ENCODE peak calls at places on chromosomes 2 and 18, in nine cellular contexts. C, Z, U, E, Y, J, O, N and T are unnamed samples.

GRCh38 chr2:105857076-105857740 is 112.5 kb downstream of the NCK2 start:
- DNase-seq in Z (no peak), O (no peak), J (no peak), E (no peak), N (no peak), C (no peak), U (no peak), Y (no peak), T (no peak)

GRCh38 chr18:4455113-4455811 is at the start of gene DLGAP1:
- DNase-seq in C (peak), N (no peak), O (peak), Z (no peak), Y (peak), J (no peak), E (no peak), U (peak), T (peak)

GRCh38 chr2:23418490-23418911 is 33.5 kb downstream of the KLHL29 start:
- DNase-seq in C (no peak), Y (peak), J (peak), O (no peak), U (no peak), N (peak), Z (no peak), E (no peak), T (no peak)

GRCh38 chr2:19885791-19886190 is 16.0 kb downstream of the TTC32 start:
- DNase-seq in U (no peak), O (no peak), Y (no peak), J (no peak), E (peak), C (no peak), Z (no peak), N (no peak), T (no peak)

GRCh38 chr18:35407871-35408481 is 30.8 kb upstream of the ZNF396 start:
- DNase-seq in Z (no peak), Y (no peak), J (peak), E (no peak), N (peak), U (peak), O (peak), C (peak), T (no peak)

GRCh38 chr2:78992451-78992806 is 33.1 kb upstream of the REG3G start:
- DNase-seq in N (no peak), U (peak), C (peak), Y (no peak), J (no peak), E (peak), Z (no peak), O (no peak), T (no peak)

GRCh38 chr2:111704246-111704645 is 179.7 kb downstream of the ANAPC1 start:
- DNase-seq in Z (no peak), O (no peak), E (no peak), U (no peak), Y (no peak), C (no peak), J (peak), N (no peak), T (no peak)

GRCh38 chr18:13501896-13502295 is 224.5 kb downstream of the FAM210A start:
- DNase-seq in C (no peak), J (no peak), Y (no peak), O (no peak), Z (no peak), E (no peak), U (no peak), N (no peak), T (peak)

GRCh38 chr2:180006236-180006635 is 861 bp downstream of the CWC22 start:
- DNase-seq in U (no peak), Y (no peak), Z (no peak), E (no peak), C (no peak), J (no peak), O (no peak), N (no peak), T (no peak)

GRCh38 chr2:943821-944220 is 6.8 kb upstream of the SNTG2 start:
- DNase-seq in N (no peak), C (no peak), E (peak), U (no peak), J (no peak), Y (no peak), Z (no peak), O (no peak), T (no peak)

GRCh38 chr2:943461-943797 is 7.2 kb upstream of the SNTG2 start:
- DNase-seq in E (peak), O (no peak), Z (no peak), Y (no peak), U (no peak), J (no peak), N (no peak), C (no peak), T (no peak)

GRCh38 chr2:941811-942360 is 8.8 kb upstream of the SNTG2 start:
- DNase-seq in E (peak), J (no peak), O (no peak), U (no peak), Z (no peak), N (no peak), Y (no peak), C (no peak), T (no peak)

GRCh38 chr2:944693-945092 is 6.0 kb upstream of the SNTG2 start:
- DNase-seq in O (no peak), U (no peak), C (no peak), Y (no peak), E (no peak), Z (no peak), N (no peak), J (no peak), T (no peak)

DNA sequence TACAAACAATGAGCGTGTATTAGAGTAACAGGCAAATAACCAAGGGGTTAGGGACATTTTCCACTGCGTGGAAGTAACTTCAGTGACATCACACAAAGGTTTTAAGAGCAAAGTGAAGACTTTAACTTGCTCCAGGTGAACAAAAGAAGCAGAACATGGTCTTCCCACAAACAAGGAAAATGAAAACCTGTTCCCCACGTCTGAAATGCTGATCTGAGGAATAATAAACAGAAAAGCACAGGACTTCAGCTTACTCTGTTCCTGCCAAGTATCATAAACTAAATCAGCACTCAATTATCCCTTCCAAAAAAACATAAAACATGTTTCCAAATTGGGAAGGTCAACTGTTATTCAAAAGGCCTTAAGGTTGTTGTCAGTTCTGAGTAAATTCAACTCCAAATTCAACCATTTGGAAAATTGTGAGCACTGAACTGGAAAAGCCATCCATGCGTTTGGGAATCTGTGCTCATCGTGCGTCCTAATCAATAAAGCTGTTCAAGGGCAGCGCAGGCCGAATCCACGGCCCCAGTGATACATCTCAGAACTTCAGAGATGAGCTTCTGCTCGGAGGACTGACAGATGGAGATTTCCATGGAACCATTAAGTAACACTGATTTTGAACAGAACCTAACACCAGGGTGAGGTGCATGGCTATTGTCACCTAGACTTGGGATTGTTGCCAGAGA is 7.7 kb upstream of the SNTG2 start:
- DNase-seq in Z (no peak), N (no peak), C (no peak), O (no peak), U (no peak), Y (no peak), E (no peak), J (no peak), T (no peak)
- TF ChIP-seq POLR2A in Z (no peak), N (no peak), C (no peak), O (no peak), U (no peak), Y (no peak), E (no peak), J (no peak), T (no peak)

DNA sequence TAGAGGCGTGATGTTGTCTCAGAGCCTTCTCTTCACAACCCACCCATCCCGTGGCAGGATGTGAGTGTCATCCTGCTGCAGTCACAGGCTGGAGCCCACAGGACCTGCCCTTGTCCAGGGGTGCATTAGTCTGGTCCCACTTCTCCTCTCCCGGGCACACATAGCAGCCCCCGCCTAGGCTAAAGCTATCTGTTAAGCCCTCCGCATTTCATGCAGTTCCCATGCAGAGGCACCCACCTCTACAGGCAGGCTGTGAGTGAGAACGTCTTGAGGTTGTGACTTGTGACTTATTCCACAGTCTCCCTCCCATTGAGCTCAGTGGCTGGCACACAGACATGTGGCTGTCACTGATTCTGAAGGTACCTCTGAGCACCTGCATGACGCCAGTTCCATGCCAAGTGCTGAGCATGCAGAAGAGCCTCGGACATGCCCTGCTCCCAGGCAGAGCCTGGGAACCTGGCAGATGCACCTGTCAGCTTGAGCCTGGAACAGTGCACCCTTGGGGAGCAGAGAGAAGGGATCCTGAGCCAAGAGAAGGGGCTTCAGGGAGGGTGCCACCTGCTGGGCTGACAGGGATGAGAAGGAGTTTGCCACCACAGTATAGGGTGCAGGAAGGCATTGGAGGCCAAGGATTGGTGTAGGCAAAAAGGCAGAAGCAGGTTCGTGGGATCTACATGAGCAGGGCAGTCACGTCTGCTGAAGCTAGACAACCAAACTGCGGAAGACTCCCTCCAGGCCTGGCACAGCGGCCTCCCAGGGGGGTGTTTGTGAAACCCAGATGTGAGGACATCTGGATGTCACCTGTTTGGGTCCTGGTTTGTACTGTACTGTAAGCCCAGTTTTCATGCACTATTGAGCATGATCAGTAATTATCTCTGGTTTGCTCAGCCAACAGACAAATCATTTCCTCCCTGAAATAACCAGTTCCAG is 213.6 kb downstream of the GLI2 start:
- DNase-seq in J (no peak), Y (no peak), C (peak), N (no peak), E (no peak), Z (no peak), O (no peak), U (no peak), T (no peak)
- TF ChIP-seq CTCF in J (peak), Y (no peak), C (no peak), N (no peak), E (peak), Z (no peak), O (peak), U (peak), T (no peak)

GRCh38 chr18:673769-674168 is 16.3 kb downstream of the TYMS start:
- DNase-seq in C (no peak), U (no peak), Z (no peak), E (no peak), O (no peak), J (no peak), Y (no peak), N (no peak), T (no peak)

GRCh38 chr18:673317-673716 is 15.9 kb downstream of the TYMS start:
- DNase-seq in Y (no peak), U (no peak), N (no peak), Z (no peak), E (no peak), O (no peak), J (no peak), C (no peak), T (no peak)

GRCh38 chr18:676069-676468 is 18.6 kb downstream of the TYMS start:
- DNase-seq in Z (no peak), O (no peak), E (no peak), U (no peak), C (no peak), Y (no peak), J (no peak), N (no peak), T (no peak)

GRCh38 chr18:676747-677544 is 19.5 kb downstream of the TYMS start:
- DNase-seq in N (no peak), E (no peak), Y (no peak), C (no peak), J (no peak), U (no peak), O (no peak), Z (no peak), T (no peak)

GRCh38 chr18:675307-675706 is 17.9 kb downstream of the TYMS start:
- DNase-seq in J (no peak), U (no peak), C (no peak), E (no peak), Y (no peak), O (no peak), Z (no peak), N (no peak), T (no peak)
- TF ChIP-seq POLR2A in J (no peak), U (no peak), C (no peak), E (no peak), Y (no peak), O (no peak), Z (no peak), N (no peak), T (no peak)

DNA sequence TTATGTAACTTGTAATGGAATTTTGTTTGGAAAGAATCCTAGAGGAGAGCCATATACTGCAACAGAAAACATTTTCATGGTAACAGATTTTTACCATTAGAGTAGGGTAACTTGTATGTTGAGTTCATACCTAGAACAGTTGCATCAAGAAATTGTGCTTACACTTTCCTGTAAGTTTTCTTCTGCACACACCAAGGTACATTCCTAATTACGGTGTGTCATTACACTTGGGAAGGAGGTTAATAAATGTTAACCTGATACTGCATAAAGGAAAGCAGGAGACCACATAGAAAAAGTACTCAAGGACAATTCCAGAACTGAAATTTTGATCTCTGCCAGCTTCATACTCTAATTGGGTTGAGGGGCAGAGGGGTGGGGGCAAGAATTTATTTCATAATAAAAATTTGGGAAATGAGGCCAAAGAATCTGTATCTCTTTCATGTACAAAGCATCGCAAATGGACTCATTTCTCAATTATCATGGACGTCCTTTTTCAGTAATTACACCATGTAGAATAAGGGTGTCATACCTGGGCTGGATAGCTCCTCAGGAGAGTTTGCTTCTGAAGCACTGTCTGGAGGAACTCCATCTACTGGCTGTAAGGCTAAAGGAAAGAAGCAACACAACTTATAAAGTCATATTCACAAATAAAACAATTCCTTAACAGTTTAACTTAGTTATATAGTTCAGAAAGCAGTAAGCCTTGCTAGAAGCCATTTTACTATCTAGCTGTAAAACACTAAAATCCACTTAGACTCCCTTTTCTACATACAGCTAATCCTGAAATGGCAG is 82.8 kb upstream of the GRB14 start:
- DNase-seq in C (no peak), J (no peak), E (no peak), U (no peak), N (no peak), Z (no peak), O (no peak), Y (no peak), T (no peak)
- TF ChIP-seq CTCF in C (no peak), J (no peak), E (no peak), U (no peak), N (no peak), Z (no peak), O (no peak), Y (no peak), T (no peak)

GRCh38 chr2:85604568-85605339 is 2.3 kb upstream of the TMEM150A start:
- DNase-seq in O (no peak), C (no peak), Z (no peak), N (no peak), J (no peak), E (no peak), U (no peak), Y (no peak), T (no peak)

GRCh38 chr2:85601771-85602475 is 575 bp downstream of the TMEM150A start:
- DNase-seq in C (peak), Z (no peak), Y (no peak), J (no peak), O (peak), N (peak), E (no peak), U (peak), T (peak)

GRCh38 chr2:85600951-85601770 is 1.3 kb downstream of the TMEM150A start:
- DNase-seq in Z (no peak), N (no peak), C (no peak), U (no peak), Y (no peak), E (no peak), J (no peak), O (no peak), T (no peak)

GRCh38 chr2:85600235-85600575 is 2.3 kb downstream of the TMEM150A start:
- DNase-seq in C (no peak), N (no peak), E (no peak), J (no peak), Y (no peak), Z (no peak), U (no peak), O (no peak), T (no peak)

DNA sequence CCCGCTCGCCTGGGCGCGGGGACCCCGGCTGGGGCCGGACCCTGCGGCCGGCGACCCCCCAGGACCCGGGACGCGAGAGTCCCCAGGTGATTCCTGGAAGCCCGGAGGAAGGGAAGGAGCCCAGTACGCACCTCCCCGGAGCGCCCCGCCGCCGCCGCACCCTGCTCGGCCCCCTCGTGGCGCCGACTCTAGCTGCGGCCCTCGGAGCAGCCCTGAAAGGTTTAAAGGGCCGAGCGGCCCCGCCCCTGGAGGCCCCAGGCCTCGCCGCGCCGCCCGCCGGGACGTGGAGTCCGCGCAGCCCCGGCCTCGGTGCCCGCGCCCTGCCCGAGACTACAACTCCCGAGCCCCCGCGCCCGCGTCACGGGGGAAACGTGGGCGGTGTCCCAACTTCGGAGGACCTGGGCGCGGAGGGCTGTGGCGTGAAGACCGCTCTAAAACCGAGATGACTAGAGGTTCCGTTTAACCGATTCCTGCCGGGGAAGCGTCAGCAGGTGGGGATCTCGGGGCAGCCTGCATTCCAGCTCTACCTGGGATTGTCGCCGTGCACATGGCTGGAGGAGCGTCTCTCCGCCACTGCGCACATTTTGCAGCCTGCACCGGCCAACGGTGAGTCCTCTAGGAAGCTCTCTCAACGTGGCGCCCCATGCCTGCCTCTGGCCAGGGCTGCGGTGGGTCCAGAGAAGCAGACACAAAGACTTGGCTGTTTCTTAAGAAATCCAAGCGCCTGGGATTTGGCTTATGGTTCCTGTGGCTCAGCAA is at the start of gene TMEM150A:
- DNase-seq in N (peak), E (peak), Z (peak), Y (peak), C (peak), O (peak), J (peak), U (peak), T (peak)
- TF ChIP-seq POLR2A in N (peak), E (peak), Z (peak), Y (peak), C (peak), O (no peak), J (peak), U (peak), T (peak)